ENCODE peak calls at places on chromosomes 1 and 21, in six cellular contexts. One of them, this sample, is unnamed.

GRCh38 chr1:229203030-229203751 is 67.7 kb upstream of the RAB4A start:
- DNase-seq in aorta: no peak
- DNase-seq in activated naive CD4-positive, alpha-beta T cell treated with anti-CD3 and anti-CD28 coated beads, Interleukin-2, amount 50 U/mL, for 16 hours: no peak
- DNase-seq in T-helper 9 cell: no peak
- DNase-seq in DMS 273 treated with DMSO at 0.1 percent for 48 hours: no peak
- DNase-seq in colonic mucosa: no peak
- DNase-seq in this sample: peak; percentile 17

GRCh38 chr1:76015478-76016103 is 59.0 kb upstream of the ST6GALNAC3 start:
- DNase-seq in aorta: no peak
- DNase-seq in colonic mucosa: no peak
- DNase-seq in T-helper 9 cell: no peak
- DNase-seq in activated naive CD4-positive, alpha-beta T cell treated with anti-CD3 and anti-CD28 coated beads, Interleukin-2, amount 50 U/mL, for 16 hours: no peak
- DNase-seq in DMS 273 treated with DMSO at 0.1 percent for 48 hours: no peak
- DNase-seq in this sample: no peak

GRCh38 chr21:38596264-38597042 is 98.2 kb upstream of the ERG start:
- DNase-seq in colonic mucosa: no peak
- DNase-seq in DMS 273 treated with DMSO at 0.1 percent for 48 hours: no peak
- DNase-seq in activated naive CD4-positive, alpha-beta T cell treated with anti-CD3 and anti-CD28 coated beads, Interleukin-2, amount 50 U/mL, for 16 hours: no peak
- DNase-seq in aorta: no peak
- DNase-seq in T-helper 9 cell: no peak
- DNase-seq in this sample: no peak

GRCh38 chr1:36248250-36248894 is 24.1 kb downstream of the THRAP3 start:
- DNase-seq in T-helper 9 cell: no peak
- DNase-seq in colonic mucosa: peak; percentile 37
- DNase-seq in DMS 273 treated with DMSO at 0.1 percent for 48 hours: no peak
- DNase-seq in activated naive CD4-positive, alpha-beta T cell treated with anti-CD3 and anti-CD28 coated beads, Interleukin-2, amount 50 U/mL, for 16 hours: no peak
- DNase-seq in aorta: peak; percentile 81
- DNase-seq in this sample: no peak

GRCh38 chr1:54262244-54262643 is 62.3 kb downstream of the MRPL37 start:
- DNase-seq in aorta: no peak
- DNase-seq in T-helper 9 cell: no peak
- DNase-seq in colonic mucosa: no peak
- DNase-seq in DMS 273 treated with DMSO at 0.1 percent for 48 hours: no peak
- DNase-seq in activated naive CD4-positive, alpha-beta T cell treated with anti-CD3 and anti-CD28 coated beads, Interleukin-2, amount 50 U/mL, for 16 hours: no peak
- DNase-seq in this sample: no peak

GRCh38 chr1:27161594-27161993 is 6.7 kb upstream of the SLC9A1 start:
- DNase-seq in colonic mucosa: peak; percentile 55
- DNase-seq in T-helper 9 cell: no peak
- DNase-seq in activated naive CD4-positive, alpha-beta T cell treated with anti-CD3 and anti-CD28 coated beads, Interleukin-2, amount 50 U/mL, for 16 hours: no peak
- DNase-seq in aorta: no peak
- DNase-seq in DMS 273 treated with DMSO at 0.1 percent for 48 hours: no peak
- DNase-seq in this sample: no peak

GRCh38 chr1:154502066-154502741 is at the start of the genes SHE and TDRD10:
- DNase-seq in T-helper 9 cell: no peak
- DNase-seq in colonic mucosa: no peak
- DNase-seq in DMS 273 treated with DMSO at 0.1 percent for 48 hours: no peak
- DNase-seq in activated naive CD4-positive, alpha-beta T cell treated with anti-CD3 and anti-CD28 coated beads, Interleukin-2, amount 50 U/mL, for 16 hours: peak; percentile 24
- DNase-seq in aorta: peak; percentile 57
- DNase-seq in this sample: no peak

GRCh38 chr21:38042246-38042645 is 126.0 kb upstream of the KCNJ6 start:
- DNase-seq in colonic mucosa: no peak
- DNase-seq in activated naive CD4-positive, alpha-beta T cell treated with anti-CD3 and anti-CD28 coated beads, Interleukin-2, amount 50 U/mL, for 16 hours: no peak
- DNase-seq in aorta: no peak
- DNase-seq in DMS 273 treated with DMSO at 0.1 percent for 48 hours: no peak
- DNase-seq in T-helper 9 cell: no peak
- DNase-seq in this sample: no peak

GRCh38 chr1:20891091-20891490 is 104.0 kb upstream of the HP1BP3 start:
- DNase-seq in T-helper 9 cell: no peak
- DNase-seq in colonic mucosa: no peak
- DNase-seq in activated naive CD4-positive, alpha-beta T cell treated with anti-CD3 and anti-CD28 coated beads, Interleukin-2, amount 50 U/mL, for 16 hours: no peak
- DNase-seq in DMS 273 treated with DMSO at 0.1 percent for 48 hours: no peak
- DNase-seq in aorta: no peak
- DNase-seq in this sample: no peak

GRCh38 chr1:32754282-32755097 is 51.9 kb upstream of the SYNC start:
- DNase-seq in aorta: no peak
- DNase-seq in colonic mucosa: peak; percentile 40
- DNase-seq in DMS 273 treated with DMSO at 0.1 percent for 48 hours: no peak
- DNase-seq in activated naive CD4-positive, alpha-beta T cell treated with anti-CD3 and anti-CD28 coated beads, Interleukin-2, amount 50 U/mL, for 16 hours: peak; percentile 74
- DNase-seq in T-helper 9 cell: peak; percentile 29
- DNase-seq in this sample: no peak

GRCh38 chr1:61746768-61747167 is 4.5 kb downstream of the PATJ start:
- DNase-seq in DMS 273 treated with DMSO at 0.1 percent for 48 hours: no peak
- DNase-seq in aorta: no peak
- DNase-seq in T-helper 9 cell: no peak
- DNase-seq in activated naive CD4-positive, alpha-beta T cell treated with anti-CD3 and anti-CD28 coated beads, Interleukin-2, amount 50 U/mL, for 16 hours: no peak
- DNase-seq in colonic mucosa: no peak
- DNase-seq in this sample: no peak

GRCh38 chr1:228936881-228937280 is 201.6 kb downstream of the RHOU start:
- DNase-seq in DMS 273 treated with DMSO at 0.1 percent for 48 hours: no peak
- DNase-seq in T-helper 9 cell: no peak
- DNase-seq in activated naive CD4-positive, alpha-beta T cell treated with anti-CD3 and anti-CD28 coated beads, Interleukin-2, amount 50 U/mL, for 16 hours: no peak
- DNase-seq in colonic mucosa: no peak
- DNase-seq in aorta: no peak
- DNase-seq in this sample: no peak

GRCh38 chr1:41799723-41800122 is 119.0 kb downstream of the HIVEP3 start:
- DNase-seq in DMS 273 treated with DMSO at 0.1 percent for 48 hours: no peak
- DNase-seq in colonic mucosa: no peak
- DNase-seq in aorta: no peak
- DNase-seq in T-helper 9 cell: no peak
- DNase-seq in activated naive CD4-positive, alpha-beta T cell treated with anti-CD3 and anti-CD28 coated beads, Interleukin-2, amount 50 U/mL, for 16 hours: no peak
- DNase-seq in this sample: no peak

GRCh38 chr1:88646852-88647645 is 37.0 kb upstream of the PKN2 start:
- DNase-seq in colonic mucosa: no peak
- DNase-seq in activated naive CD4-positive, alpha-beta T cell treated with anti-CD3 and anti-CD28 coated beads, Interleukin-2, amount 50 U/mL, for 16 hours: no peak
- DNase-seq in DMS 273 treated with DMSO at 0.1 percent for 48 hours: no peak
- DNase-seq in aorta: no peak
- DNase-seq in T-helper 9 cell: no peak
- DNase-seq in this sample: no peak

GRCh38 chr1:239884776-239885175 is 206.9 kb upstream of the FMN2 start:
- DNase-seq in DMS 273 treated with DMSO at 0.1 percent for 48 hours: no peak
- DNase-seq in colonic mucosa: no peak
- DNase-seq in T-helper 9 cell: no peak
- DNase-seq in activated naive CD4-positive, alpha-beta T cell treated with anti-CD3 and anti-CD28 coated beads, Interleukin-2, amount 50 U/mL, for 16 hours: no peak
- DNase-seq in aorta: no peak
- DNase-seq in this sample: no peak

GRCh38 chr1:22822371-22822770 is 111.7 kb downstream of the EPHB2 start:
- DNase-seq in aorta: no peak
- DNase-seq in T-helper 9 cell: no peak
- DNase-seq in activated naive CD4-positive, alpha-beta T cell treated with anti-CD3 and anti-CD28 coated beads, Interleukin-2, amount 50 U/mL, for 16 hours: no peak
- DNase-seq in colonic mucosa: no peak
- DNase-seq in DMS 273 treated with DMSO at 0.1 percent for 48 hours: no peak
- DNase-seq in this sample: no peak

GRCh38 chr1:238409191-238409846 is 518.6 kb upstream of the ZP4 start:
- DNase-seq in activated naive CD4-positive, alpha-beta T cell treated with anti-CD3 and anti-CD28 coated beads, Interleukin-2, amount 50 U/mL, for 16 hours: no peak
- DNase-seq in colonic mucosa: no peak
- DNase-seq in DMS 273 treated with DMSO at 0.1 percent for 48 hours: no peak
- DNase-seq in aorta: no peak
- DNase-seq in T-helper 9 cell: no peak
- DNase-seq in this sample: no peak

GRCh38 chr1:221965252-221965651 is 223.4 kb upstream of the DUSP10 start:
- DNase-seq in DMS 273 treated with DMSO at 0.1 percent for 48 hours: no peak
- DNase-seq in activated naive CD4-positive, alpha-beta T cell treated with anti-CD3 and anti-CD28 coated beads, Interleukin-2, amount 50 U/mL, for 16 hours: no peak
- DNase-seq in colonic mucosa: no peak
- DNase-seq in aorta: no peak
- DNase-seq in T-helper 9 cell: no peak
- DNase-seq in this sample: no peak

GRCh38 chr1:3053986-3054385 is 15.0 kb upstream of the PRDM16 start:
- DNase-seq in activated naive CD4-positive, alpha-beta T cell treated with anti-CD3 and anti-CD28 coated beads, Interleukin-2, amount 50 U/mL, for 16 hours: no peak
- DNase-seq in T-helper 9 cell: no peak
- DNase-seq in aorta: no peak
- DNase-seq in colonic mucosa: no peak
- DNase-seq in DMS 273 treated with DMSO at 0.1 percent for 48 hours: no peak
- DNase-seq in this sample: no peak

GRCh38 chr1:41286992-41287391 is 44.9 kb upstream of the SCMH1 start:
- DNase-seq in colonic mucosa: no peak
- DNase-seq in T-helper 9 cell: no peak
- DNase-seq in activated naive CD4-positive, alpha-beta T cell treated with anti-CD3 and anti-CD28 coated beads, Interleukin-2, amount 50 U/mL, for 16 hours: no peak
- DNase-seq in aorta: no peak
- DNase-seq in DMS 273 treated with DMSO at 0.1 percent for 48 hours: no peak
- DNase-seq in this sample: no peak

GRCh38 chr1:109478806-109479205 is 4.9 kb upstream of the ATXN7L2 start:
- DNase-seq in colonic mucosa: peak; percentile 58
- DNase-seq in activated naive CD4-positive, alpha-beta T cell treated with anti-CD3 and anti-CD28 coated beads, Interleukin-2, amount 50 U/mL, for 16 hours: peak; percentile 33
- DNase-seq in T-helper 9 cell: peak; percentile 27
- DNase-seq in aorta: no peak
- DNase-seq in DMS 273 treated with DMSO at 0.1 percent for 48 hours: no peak
- DNase-seq in this sample: no peak

This sample was measured in nucleus accumbens.